ENCODE peak calls at places on chromosomes 11 and 22, in six cellular contexts. O, L, B, J, K and X are unnamed samples.

GRCh38 chr22:49486225-49486624 is 341.4 kb downstream of the BRD1 start:
- DNase-seq in O (no peak), L (no peak), B (no peak), J (no peak), K (no peak), X (no peak)

GRCh38 chr22:32307617-32308016 is 50.0 kb upstream of the RFPL3 start:
- DNase-seq in O (no peak), L (no peak), B (no peak), J (no peak), K (no peak), X (no peak)

GRCh38 chr11:28938091-28938490 is 829.9 kb downstream of the METTL15 start:
- DNase-seq in O (no peak), L (no peak), B (no peak), J (no peak), K (no peak), X (no peak)

GRCh38 chr22:35575116-35575748 is 34.6 kb downstream of the RASD2 start:
- DNase-seq in O (no peak), L (no peak), B (no peak), J (no peak), K (no peak), X (no peak)

GRCh38 chr11:130520231-130520630 is 71.8 kb downstream of the ADAMTS15 start:
- DNase-seq in O (no peak), L (no peak), B (no peak), J (peak), K (no peak), X (no peak)

GRCh38 chr11:66548774-66549630 is 2.3 kb downstream of the ACTN3 start:
- DNase-seq in O (no peak), L (no peak), B (no peak), J (no peak), K (no peak), X (no peak)

GRCh38 chr22:29784451-29785361 is 17.5 kb downstream of the UQCR10 start:
- DNase-seq in O (no peak), L (no peak), B (no peak), J (peak), K (no peak), X (no peak)

GRCh38 chr11:34214961-34215805 is 109.8 kb downstream of the NAT10 start:
- DNase-seq in O (no peak), L (peak), B (peak), J (peak), K (peak), X (no peak)

GRCh38 chr11:106077609-106078517 is at the start of gene AASDHPPT:
- DNase-seq in O (no peak), L (no peak), B (no peak), J (peak), K (no peak), X (peak)

GRCh38 chr22:39070186-39070585 is 6.9 kb upstream of the APOBEC3G start:
- DNase-seq in O (no peak), L (no peak), B (no peak), J (no peak), K (no peak), X (no peak)

GRCh38 chr22:38317995-38318715 is 922 bp upstream of the CSNK1E start:
- DNase-seq in O (no peak), L (no peak), B (no peak), J (peak), K (no peak), X (peak)

GRCh38 chr11:29093416-29093815 is 923.4 kb downstream of the KCNA4 start:
- DNase-seq in O (no peak), L (no peak), B (no peak), J (peak), K (no peak), X (peak)

GRCh38 chr11:73269353-73270088 is 2.6 kb upstream of the P2RY6 start:
- DNase-seq in O (no peak), L (no peak), B (peak), J (no peak), K (no peak), X (no peak)